ENCODE peak calls at places on chromosome 16, in four cellular contexts. J is GM19239; V is CD8-positive, alpha-beta T cell; P is stimulated activated effector memory CD8-positive, alpha-beta T cell treated with anti-CD3 and anti-CD28 coated beads, Interleukin-12 subunit alpha, Interleukin-12 subunit beta, amount 100 ng/mL, for 72 hours. B is an unnamed sample.

GRCh38 chr16:79437764-79438728 is 162.5 kb downstream of the MAF start:
- DNase-seq in J (no peak), V (no peak), P (no peak), B (no peak)

GRCh38 chr16:31538199-31538598 is 10.5 kb downstream of the AHSP start:
- DNase-seq in J (no peak), V (no peak), P (no peak), B (no peak)

GRCh38 chr16:79697562-79698112 is 97.1 kb upstream of the MAF start:
- DNase-seq in J (no peak), V (no peak), P (no peak), B (no peak)

GRCh38 chr16:19831678-19832077 is 53.0 kb downstream of the GPRC5B start:
- DNase-seq in J (no peak), V (no peak), P (no peak), B (no peak)

GRCh38 chr16:49856741-49857330 is 924 bp upstream of the ZNF423 start:
- DNase-seq in J (peak), V (no peak), P (no peak), B (peak)

GRCh38 chr16:70540994-70541393 is 17.4 kb downstream of the SF3B3 start:
- DNase-seq in J (no peak), V (no peak), P (no peak), B (no peak)

GRCh38 chr16:84308120-84308519 is 13.4 kb downstream of the WFDC1 start:
- DNase-seq in J (peak), V (no peak), P (no peak), B (no peak)

GRCh38 chr16:49510676-49511305 is 137.2 kb downstream of the C16orf78 start:
- DNase-seq in J (no peak), V (no peak), P (no peak), B (no peak)

GRCh38 chr16:83160609-83161008 is 533.8 kb downstream of the CDH13 start:
- DNase-seq in J (no peak), V (no peak), P (no peak), B (no peak)

GRCh38 chr16:84194470-84195200 is 3.7 kb downstream of the ADAD2 start:
- DNase-seq in J (peak), V (peak), P (no peak), B (no peak)